ENCODE peak calls at places on chromosomes 2 and 18, in five cellular contexts. D, G, O, Y and F are unnamed samples.

GRCh38 chr2:56754066-56754615 is 570.4 kb downstream of the CCDC85A start:
- DNase-seq in Y (no peak), D (no peak), O (no peak), G (no peak), F (no peak)

GRCh38 chr2:200677721-200678532 is 92.1 kb downstream of the AOX1 start:
- DNase-seq in O (no peak), G (peak), Y (no peak), D (peak), F (no peak)

GRCh38 chr2:20168727-20169696 is 55.9 kb downstream of the SDC1 start:
- DNase-seq in O (no peak), Y (no peak), G (no peak), D (no peak), F (no peak)

GRCh38 chr2:11250400-11251277 is 93.8 kb downstream of the ROCK2 start:
- DNase-seq in Y (no peak), O (no peak), D (no peak), G (peak), F (no peak)

GRCh38 chr2:1744446-1745170 is at the start of gene PXDN:
- DNase-seq in G (peak), D (no peak), O (no peak), Y (no peak), F (no peak)

GRCh38 chr2:38652431-38653273 is 13.3 kb upstream of the GALM start:
- DNase-seq in Y (peak), G (no peak), D (no peak), O (no peak), F (no peak)

GRCh38 chr2:42230891-42231290 is 61.7 kb downstream of the EML4 start:
- DNase-seq in D (no peak), Y (no peak), O (no peak), G (no peak), F (no peak)

GRCh38 chr18:26711806-26712205 is 153.7 kb downstream of the AQP4 start:
- DNase-seq in O (no peak), Y (no peak), G (no peak), D (no peak), F (no peak)

GRCh38 chr2:134189009-134189717 is 64.7 kb upstream of the MGAT5 start:
- DNase-seq in D (no peak), Y (no peak), O (no peak), G (peak), F (no peak)

GRCh38 chr2:203737360-203737759 is 30.9 kb downstream of the CD28 start:
- DNase-seq in G (peak), Y (peak), O (no peak), D (no peak), F (no peak)

GRCh38 chr18:27778441-27778840 is 398.5 kb downstream of the CDH2 start:
- DNase-seq in D (no peak), Y (no peak), O (no peak), G (peak), F (no peak)
- TF ChIP-seq CTCF in D (peak), Y (no peak), O (no peak), G (peak), F (peak)

GRCh38 chr18:34867520-34867919 is 157.4 kb downstream of the DTNA start:
- DNase-seq in Y (no peak), O (peak), D (no peak), G (peak), F (peak)
- TF ChIP-seq CTCF in Y (no peak), O (no peak), D (peak), G (peak), F (peak)

GRCh38 chr2:99442837-99443236 is 47.0 kb downstream of the REV1 start:
- DNase-seq in Y (no peak), G (peak), D (no peak), O (no peak), F (no peak)
- TF ChIP-seq CTCF in Y (no peak), G (peak), D (peak), O (no peak), F (peak)

DNA sequence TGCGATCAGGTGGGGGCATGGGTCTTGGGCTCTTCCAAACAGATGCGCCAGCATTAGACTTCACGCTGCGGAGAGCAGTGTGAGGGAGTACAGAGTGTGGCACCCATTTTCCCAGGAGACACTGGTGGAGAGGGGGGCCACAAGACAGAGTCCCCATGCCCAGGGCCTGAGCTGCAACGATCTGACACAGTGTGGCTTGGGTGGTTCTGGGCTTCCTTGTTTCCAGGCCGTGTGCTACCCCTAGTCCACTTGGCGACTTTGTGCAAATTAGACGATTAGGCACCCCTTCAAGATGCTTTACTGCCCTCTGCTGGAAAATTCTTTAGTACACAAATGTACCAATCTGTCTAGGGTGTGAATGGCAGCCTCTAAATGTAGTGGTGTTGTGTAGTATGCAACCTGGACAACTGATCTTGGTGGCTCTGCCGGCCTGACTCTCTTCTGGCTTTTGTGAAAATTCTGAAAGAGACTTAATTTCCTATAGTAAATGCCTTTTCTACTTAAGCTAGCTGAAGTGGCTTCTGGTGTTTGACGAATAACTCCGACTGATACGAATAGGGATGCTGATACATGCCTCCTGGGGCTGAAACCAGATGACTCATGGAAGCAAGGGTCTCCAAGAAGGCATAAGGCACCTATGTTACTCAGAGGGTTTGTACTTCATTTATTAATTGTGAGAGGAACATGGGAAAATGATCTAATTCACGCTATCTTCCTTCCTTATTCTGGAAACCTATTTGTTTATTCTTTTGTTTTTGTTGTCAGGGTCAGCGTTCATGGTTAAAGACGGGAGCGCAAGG is 92.3 kb upstream of the SMAD2 start:
- DNase-seq in O (peak), D (no peak), G (peak), Y (peak), F (peak)
- TF ChIP-seq CTCF in O (no peak), D (peak), G (peak), Y (peak), F (peak)

GRCh38 chr18:80154293-80154692 is 45.2 kb downstream of the ADNP2 start:
- DNase-seq in D (no peak), G (peak), O (peak), Y (peak), F (no peak)
- TF ChIP-seq CTCF in D (peak), G (peak), O (peak), Y (peak), F (peak)

GRCh38 chr2:62340981-62341624 is 145.2 kb downstream of the B3GNT2 start:
- DNase-seq in Y (peak), O (no peak), G (peak), D (no peak), F (peak)

GRCh38 chr2:62347563-62348270 is 151.8 kb downstream of the B3GNT2 start:
- DNase-seq in O (no peak), G (no peak), D (no peak), Y (peak), F (no peak)

GRCh38 chr2:62343636-62344349 is 147.9 kb downstream of the B3GNT2 start:
- DNase-seq in O (no peak), Y (no peak), D (no peak), G (no peak), F (no peak)

GRCh38 chr2:62343206-62343605 is 147.3 kb downstream of the B3GNT2 start:
- DNase-seq in Y (peak), D (no peak), G (no peak), O (no peak), F (no peak)

GRCh38 chr2:62344472-62344871 is 148.6 kb downstream of the B3GNT2 start:
- DNase-seq in D (no peak), G (no peak), Y (peak), O (no peak), F (no peak)
- TF ChIP-seq CTCF in D (no peak), G (no peak), Y (no peak), O (no peak), F (no peak)

GRCh38 chr2:235483313-235483712 is 10.5 kb upstream of the AGAP1 start:
- DNase-seq in G (no peak), Y (no peak), D (no peak), O (no peak), F (no peak)
- TF ChIP-seq CTCF in G (no peak), Y (no peak), D (no peak), O (no peak), F (no peak)

GRCh38 chr2:232658217-232658785 is 24.9 kb downstream of the EFHD1 start:
- DNase-seq in G (no peak), D (no peak), Y (peak), O (no peak), F (no peak)
- TF ChIP-seq CTCF in G (no peak), D (peak), Y (peak), O (no peak), F (no peak)